ENCODE peak calls at places on chromosomes 7 and 10, in four cellular contexts. I is A549, F is K562, J is HepG2. C is an unnamed sample.

GRCh38 chr7:27774717-27775328 is 34.9 kb downstream of the TAX1BP1 start:
- DNase-seq in F (peak; percentile 18), J (peak; percentile 39), I (peak; percentile 55), C (no peak)

GRCh38 chr10:110141185-110141584 is 66.2 kb upstream of the MXI1 start:
- DNase-seq in J (no peak), F (no peak), I (no peak), C (no peak)

GRCh38 chr7:151595702-151596340 is 76.1 kb upstream of the RHEB start:
- DNase-seq in I (no peak), F (no peak), J (no peak), C (no peak)

GRCh38 chr7:103447073-103447960 is 1.3 kb upstream of the SLC26A5 start:
- DNase-seq in F (peak; percentile 82), I (peak; percentile 65), J (peak; percentile 44), C (peak; percentile 34)

GRCh38 chr7:8441106-8441590 is 7.7 kb downstream of the NXPH1 start:
- DNase-seq in J (no peak), I (no peak), F (no peak), C (no peak)

GRCh38 chr7:158353606-158354570 is 233.7 kb downstream of the PTPRN2 start:
- DNase-seq in J (peak; percentile 22), F (peak; percentile 62), I (peak; percentile 44), C (no peak)

GRCh38 chr10:66880826-66881225 is 45.0 kb upstream of the LRRTM3 start:
- DNase-seq in F (no peak), J (no peak), I (no peak), C (no peak)

GRCh38 chr7:45421096-45421495 is 153.1 kb upstream of the ADCY1 start:
- DNase-seq in F (no peak), J (no peak), I (no peak), C (no peak)

GRCh38 chr10:47406870-47407648 is 23.0 kb upstream of the ZNF488 start:
- DNase-seq in J (peak; percentile 80), I (peak; percentile 91), F (peak; percentile 82), C (no peak)

GRCh38 chr10:70758757-70759514 is 26.2 kb downstream of the TBATA start:
- DNase-seq in I (peak; percentile 67), F (peak; percentile 78), J (peak; percentile 52), C (peak; percentile 87)

GRCh38 chr10:58157076-58157766 is 110.5 kb downstream of the IPMK start:
- DNase-seq in J (no peak), F (no peak), I (peak; percentile 47), C (no peak)

GRCh38 chr7:54705436-54705835 is 53.6 kb downstream of the SEC61G start:
- DNase-seq in J (no peak), I (peak; percentile 78), F (no peak), C (no peak)

GRCh38 chr10:20858292-20859124 is 38.6 kb downstream of the NEBL start:
- DNase-seq in I (peak; percentile 45), F (no peak), J (peak; percentile 12), C (no peak)

GRCh38 chr10:43238462-43238861 is 28.4 kb downstream of the RASGEF1A start:
- DNase-seq in F (no peak), J (no peak), I (no peak), C (no peak)

GRCh38 chr7:105369944-105370343 is 18.8 kb downstream of the SRPK2 start:
- DNase-seq in F (no peak), I (no peak), J (no peak), C (no peak)

GRCh38 chr7:123747620-123748141 is 1.1 kb downstream of the WASL start:
- DNase-seq in I (peak; percentile 72), J (peak; percentile 87), F (peak; percentile 83), C (peak; percentile 60)

GRCh38 chr10:36578306-36578705 is 547.1 kb upstream of the ANKRD30A start:
- DNase-seq in I (peak; percentile 14), F (no peak), J (no peak), C (no peak)

GRCh38 chr7:30171753-30172447 is 37.1 kb downstream of the MTURN start:
- DNase-seq in I (peak; percentile 19), F (no peak), J (no peak), C (no peak)

GRCh38 chr7:842436-843031 is 10.3 kb downstream of the SUN1 start:
- DNase-seq in F (no peak), I (no peak), J (no peak), C (no peak)

GRCh38 chr7:64890761-64891666 is 12.1 kb upstream of the ZNF273 start:
- DNase-seq in I (no peak), J (no peak), F (peak; percentile 68), C (no peak)

GRCh38 chr10:88911121-88911520 is 31.1 kb downstream of the STAMBPL1 start:
- DNase-seq in F (no peak), I (no peak), J (no peak), C (no peak)

GRCh38 chr7:39749177-39749576 is 125.8 kb downstream of the RALA start:
- DNase-seq in F (no peak), I (no peak), J (no peak), C (no peak)

GRCh38 chr10:132421377-132422168 is 24.6 kb downstream of the PWWP2B start:
- DNase-seq in I (peak; percentile 63), J (peak; percentile 33), F (peak; percentile 76), C (no peak)

GRCh38 chr10:69327463-69328345 is 49.4 kb downstream of the HK1 start:
- DNase-seq in I (no peak), J (no peak), F (peak; percentile 70), C (no peak)
- TF ChIP-seq RNF2 in I (no peak), J (no peak), F (no peak), C (no peak)

GRCh38 chr7:134554417-134554966 is 5.6 kb downstream of the AKR1B15 start:
- DNase-seq in F (no peak), I (no peak), J (no peak), C (no peak)

GRCh38 chr7:134552105-134552504 is 3.2 kb downstream of the AKR1B15 start:
- DNase-seq in I (peak; percentile 65), J (peak; percentile 20), F (peak; percentile 42), C (no peak)

GRCh38 chr7:134558370-134558769 is 9.5 kb downstream of the AKR1B15 start:
- DNase-seq in I (no peak), F (no peak), J (no peak), C (no peak)

GRCh38 chr7:134557391-134557790 is 8.5 kb downstream of the AKR1B15 start:
- DNase-seq in I (no peak), F (no peak), J (no peak), C (no peak)

DNA sequence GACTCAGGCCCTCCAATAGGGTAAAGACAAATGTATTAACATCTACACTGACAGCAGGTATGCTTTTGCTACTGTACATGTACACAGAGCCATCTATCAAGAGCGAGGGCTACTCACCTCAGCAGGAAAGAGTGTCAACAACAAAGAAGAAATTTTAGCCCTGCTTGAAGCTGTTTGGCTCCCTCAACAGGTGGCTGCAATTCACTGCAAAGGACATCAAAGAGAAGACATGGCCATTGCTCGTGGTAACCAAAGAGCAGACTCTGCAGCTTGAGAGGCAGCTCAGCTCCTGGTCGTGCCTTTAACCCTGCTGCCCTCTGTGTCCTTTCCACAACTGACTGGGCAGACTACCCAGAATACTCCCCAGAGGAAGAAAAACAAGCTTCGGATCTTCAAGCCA is 5.1 kb downstream of the AKR1B15 start:
- DNase-seq in F (no peak), J (peak; percentile 37), I (peak; percentile 62), C (no peak)
- TF ChIP-seq RNF2 in F (no peak), J (no peak), I (no peak), C (no peak)

DNA sequence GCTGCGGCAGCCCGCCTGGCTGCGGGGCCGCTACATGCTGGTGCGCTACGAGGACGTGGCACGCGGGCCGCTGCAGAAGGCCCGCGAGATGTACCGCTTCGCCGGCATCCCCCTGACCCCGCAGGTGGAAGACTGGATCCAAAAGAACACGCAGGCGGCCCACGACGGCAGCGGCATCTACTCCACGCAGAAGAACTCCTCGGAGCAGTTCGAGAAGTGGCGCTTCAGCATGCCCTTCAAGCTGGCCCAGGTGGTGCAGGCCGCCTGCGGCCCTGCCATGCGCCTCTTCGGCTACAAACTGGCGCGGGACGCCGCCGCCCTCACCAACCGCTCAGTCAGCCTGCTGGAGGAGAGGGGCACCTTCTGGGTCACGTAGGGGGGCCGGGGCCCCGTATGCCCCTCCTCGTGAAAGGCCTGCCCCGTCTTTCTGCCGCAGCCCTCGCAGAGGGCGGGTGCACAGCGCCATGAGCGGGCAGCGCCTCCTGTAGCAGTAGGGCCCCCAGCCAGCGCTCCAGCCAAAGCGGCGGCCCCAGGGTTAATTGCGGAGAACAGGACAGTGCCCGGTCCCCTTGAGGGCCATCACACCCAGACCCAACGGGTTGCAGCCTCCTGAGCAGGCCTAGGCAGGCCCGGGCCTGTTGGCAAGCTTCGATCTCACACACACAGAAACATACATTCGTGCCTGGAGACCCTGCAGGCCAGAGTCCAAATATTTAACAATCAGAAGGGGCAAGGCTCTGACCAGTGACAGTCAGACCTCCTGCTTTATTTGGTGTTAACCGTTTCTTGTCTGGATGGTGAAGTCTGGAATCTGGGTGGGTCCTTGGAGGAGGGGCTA is 44.1 kb downstream of the CHST3 start:
- DNase-seq in F (no peak), I (no peak), J (peak; percentile 54), C (no peak)
- TF ChIP-seq RNF2 in F (no peak), I (no peak), J (no peak), C (no peak)

DNA sequence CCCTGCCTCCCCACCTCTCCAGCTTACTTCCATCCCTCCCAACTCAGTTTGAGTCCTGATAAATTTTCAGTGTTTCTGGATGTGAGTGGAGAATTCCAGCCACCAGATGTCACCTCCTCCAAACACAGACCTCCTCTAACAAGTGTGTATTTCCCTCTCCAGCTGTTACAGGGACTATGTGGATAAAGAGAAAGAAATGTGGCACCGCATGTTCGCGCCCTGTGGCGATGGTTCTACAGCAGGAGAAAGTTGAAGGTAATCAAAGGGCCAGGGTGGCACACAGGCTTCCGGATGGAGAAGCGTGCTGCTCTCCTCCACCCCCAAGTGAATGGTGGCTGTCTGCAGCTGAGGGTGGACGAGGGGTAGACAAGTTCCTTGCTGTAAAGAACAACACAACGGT is 14.7 kb downstream of the FKBP6 start:
- DNase-seq in I (peak; percentile 46), J (peak; percentile 73), F (no peak), C (no peak)
- TF ChIP-seq RNF2 in I (no peak), J (no peak), F (no peak), C (no peak)

DNA sequence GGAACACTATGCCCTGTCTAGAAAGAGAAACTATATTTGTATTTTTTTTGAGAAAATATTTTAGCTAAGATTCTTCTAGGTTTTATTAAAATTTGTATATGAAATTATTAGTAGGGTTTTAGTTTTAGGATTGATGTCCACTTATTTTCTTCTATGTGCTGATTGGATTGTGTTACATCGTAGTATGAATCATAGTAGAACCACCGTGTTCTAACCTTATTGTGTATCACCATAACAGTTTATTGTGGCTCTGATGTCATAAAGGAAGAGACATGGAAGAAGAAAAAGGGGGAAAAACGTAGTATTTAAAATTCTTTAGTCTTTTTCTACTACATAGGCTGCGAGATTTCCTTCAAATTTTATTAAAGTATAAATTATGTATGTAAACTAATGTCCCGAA is 1.9 kb downstream of the AGBL3 start:
- DNase-seq in I (no peak), J (no peak), F (no peak), C (no peak)
- TF ChIP-seq RNF2 in I (no peak), J (no peak), F (no peak), C (no peak)

GRCh38 chr10:73967022-73967429 is 30.9 kb upstream of the VCL start:
- DNase-seq in I (no peak), J (no peak), F (no peak), C (peak; percentile 84)
- TF ChIP-seq RNF2 in I (no peak), J (no peak), F (no peak), C (no peak)